ENCODE peak calls at places on chromosomes 5 and 9, in nine cellular contexts. U, C, I, N, P, Y, J, E and F are unnamed samples.

GRCh38 chr9:96014078-96014477 is 138.6 kb downstream of the ERCC6L2 start:
- DNase-seq in U (no peak), C (peak; percentile 74), I (no peak), N (no peak), P (no peak), Y (no peak), J (no peak), E (peak; percentile 60), F (no peak)

GRCh38 chr5:138911441-138911840 is 36.3 kb upstream of the LRRTM2 start:
- DNase-seq in U (no peak), C (no peak), I (no peak), N (no peak), P (no peak), Y (no peak), J (no peak), E (no peak), F (no peak)

GRCh38 chr5:59007460-59008063 is 424.7 kb downstream of the RAB3C start:
- DNase-seq in U (no peak), C (no peak), I (no peak), N (no peak), P (no peak), Y (peak; percentile 79), J (peak; percentile 41), E (no peak), F (no peak)

GRCh38 chr5:58412081-58412480 is 47.8 kb downstream of the PLK2 start:
- DNase-seq in U (no peak), C (no peak), I (no peak), N (no peak), P (no peak), Y (no peak), J (no peak), E (no peak), F (no peak)

GRCh38 chr5:78586251-78586650 is 62.3 kb downstream of the LHFPL2 start:
- DNase-seq in U (no peak), C (peak; percentile 43), I (no peak), N (no peak), P (no peak), Y (peak; percentile 38), J (no peak), E (no peak), F (no peak)

GRCh38 chr9:32487981-32488380 is 38.0 kb downstream of the RIGI start:
- DNase-seq in U (no peak), C (no peak), I (no peak), N (no peak), P (no peak), Y (no peak), J (no peak), E (no peak), F (no peak)

GRCh38 chr5:148352696-148353095 is 17.3 kb downstream of the SPINK9 start:
- DNase-seq in U (no peak), C (no peak), I (no peak), N (no peak), P (no peak), Y (no peak), J (no peak), E (no peak), F (no peak)

GRCh38 chr5:174831985-174832384 is 107.6 kb downstream of the MSX2 start:
- DNase-seq in U (no peak), C (no peak), I (no peak), N (peak; percentile 1), P (no peak), Y (no peak), J (no peak), E (no peak), F (no peak)

GRCh38 chr5:57405984-57406383 is 76.6 kb downstream of the ACTBL2 start:
- DNase-seq in U (no peak), C (no peak), I (no peak), N (no peak), P (no peak), Y (no peak), J (no peak), E (no peak), F (no peak)

GRCh38 chr5:80686757-80687156 is 32.0 kb upstream of the DHFR start:
- DNase-seq in U (no peak), C (no peak), I (no peak), N (no peak), P (no peak), Y (peak; percentile 51), J (peak; percentile 6), E (no peak), F (no peak)

GRCh38 chr5:58184910-58185309 is 275.0 kb downstream of the PLK2 start:
- DNase-seq in U (no peak), C (no peak), I (no peak), N (no peak), P (no peak), Y (no peak), J (no peak), E (no peak), F (no peak)

GRCh38 chr5:56494300-56494704 is 261.2 kb upstream of the ANKRD55 start:
- DNase-seq in U (no peak), C (no peak), I (no peak), N (no peak), P (no peak), Y (no peak), J (no peak), E (no peak), F (no peak)

GRCh38 chr5:133331866-133332731 is 280.2 kb downstream of the FSTL4 start:
- DNase-seq in U (no peak), C (peak; percentile 67), I (no peak), N (no peak), P (no peak), Y (no peak), J (no peak), E (no peak), F (no peak)

GRCh38 chr9:101567725-101567993 is 27.1 kb downstream of the PPP3R2 start:
- DNase-seq in U (no peak), C (no peak), I (no peak), N (no peak), P (no peak), Y (no peak), J (no peak), E (no peak), F (no peak)

GRCh38 chr5:154967419-154968024 is 26.6 kb downstream of the MRPL22 start:
- DNase-seq in U (no peak), C (peak; percentile 4), I (no peak), N (no peak), P (no peak), Y (no peak), J (no peak), E (no peak), F (peak; percentile 45)

GRCh38 chr5:173547579-173547978 is 68.9 kb downstream of the BOD1 start:
- DNase-seq in U (no peak), C (no peak), I (no peak), N (no peak), P (no peak), Y (no peak), J (no peak), E (no peak), F (no peak)

GRCh38 chr5:57976506-57976905 is 483.4 kb downstream of the PLK2 start:
- DNase-seq in U (no peak), C (no peak), I (no peak), N (no peak), P (no peak), Y (no peak), J (no peak), E (no peak), F (no peak)

GRCh38 chr9:103798620-103799019 is 295.5 kb upstream of the SMC2 start:
- DNase-seq in U (no peak), C (peak; percentile 14), I (peak; percentile 36), N (no peak), P (no peak), Y (no peak), J (no peak), E (peak; percentile 19), F (no peak)

GRCh38 chr9:127732444-127732843 is 2.6 kb downstream of the TOR2A start:
- DNase-seq in U (no peak), C (no peak), I (no peak), N (no peak), P (no peak), Y (no peak), J (no peak), E (no peak), F (no peak)

GRCh38 chr5:75044406-75044805 is 8.0 kb downstream of the GCNT4 start:
- DNase-seq in U (no peak), C (no peak), I (no peak), N (no peak), P (no peak), Y (no peak), J (no peak), E (no peak), F (no peak)

GRCh38 chr5:95734916-95735315 is 3.8 kb downstream of the RHOBTB3 start:
- DNase-seq in U (no peak), C (no peak), I (no peak), N (no peak), P (no peak), Y (peak; percentile 33), J (no peak), E (no peak), F (no peak)

GRCh38 chr9:137320555-137321384 is 18.7 kb upstream of the NRARP start:
- DNase-seq in U (peak; percentile 85), C (peak; percentile 51), I (peak; percentile 77), N (peak; percentile 62), P (no peak), Y (no peak), J (no peak), E (peak; percentile 41), F (no peak)

GRCh38 chr9:114132550-114132918 is 22.8 kb upstream of the COL27A1 start:
- DNase-seq in U (no peak), C (no peak), I (no peak), N (no peak), P (no peak), Y (no peak), J (no peak), E (no peak), F (no peak)

GRCh38 chr5:137122558-137122957 is 376.6 kb downstream of the SPOCK1 start:
- DNase-seq in U (no peak), C (no peak), I (no peak), N (no peak), P (no peak), Y (no peak), J (peak; percentile 26), E (no peak), F (no peak)

GRCh38 chr5:58922392-58923171 is 339.7 kb downstream of the RAB3C start:
- DNase-seq in U (peak; percentile 90), C (no peak), I (no peak), N (no peak), P (no peak), Y (peak; percentile 55), J (no peak), E (no peak), F (no peak)

GRCh38 chr5:57004800-57005199 is 52.9 kb upstream of the MIER3 start:
- DNase-seq in U (no peak), C (no peak), I (no peak), N (no peak), P (no peak), Y (no peak), J (no peak), E (no peak), F (no peak)

GRCh38 chr9:20496328-20496727 is 126.0 kb downstream of the MLLT3 start:
- DNase-seq in U (no peak), C (no peak), I (no peak), N (no peak), P (no peak), Y (no peak), J (no peak), E (no peak), F (no peak)

GRCh38 chr9:20884985-20885593 is 146.4 kb downstream of the HACD4 start:
- DNase-seq in U (no peak), C (peak; percentile 76), I (peak; percentile 18), N (peak; percentile 49), P (no peak), Y (peak; percentile 6), J (peak; percentile 48), E (peak; percentile 74), F (no peak)

GRCh38 chr5:179833056-179833708 is 12.5 kb downstream of the SQSTM1 start:
- DNase-seq in U (no peak), C (no peak), I (no peak), N (no peak), P (no peak), Y (no peak), J (no peak), E (no peak), F (no peak)

GRCh38 chr5:172597755-172598155 is 43.3 kb upstream of the NEURL1B start:
- DNase-seq in U (no peak), C (no peak), I (no peak), N (no peak), P (no peak), Y (no peak), J (no peak), E (no peak), F (no peak)

GRCh38 chr5:131169810-131170539 is 769 bp upstream of the LYRM7 start:
- DNase-seq in U (no peak), C (no peak), I (no peak), N (no peak), P (no peak), Y (no peak), J (peak; percentile 39), E (no peak), F (no peak)